ENCODE peak calls at places on chromosomes 12 and 14, in four cellular contexts. J is Calu3, K is foreskin fibroblast, H is nephron progenitor cell. U is an unnamed sample.

GRCh38 chr14:24059841-24060388 is 8.1 kb downstream of the CARMIL3 start:
- DNase-seq in J (no peak), K (no peak), H (no peak), U (no peak)

GRCh38 chr14:101008631-101009336 is 105.3 kb upstream of the RTL1 start:
- DNase-seq in J (no peak), K (peak; percentile 63), H (no peak), U (peak; percentile 62)

GRCh38 chr12:107435520-107435919 is 250.1 kb upstream of the PWP1 start:
- DNase-seq in J (no peak), K (no peak), H (no peak), U (no peak)

GRCh38 chr14:91115986-91116385 is 2.1 kb downstream of the DGLUCY start:
- DNase-seq in J (no peak), K (no peak), H (no peak), U (no peak)

GRCh38 chr12:5442251-5443006 is 10.5 kb downstream of the NTF3 start:
- DNase-seq in J (no peak), K (peak; percentile 38), H (no peak), U (no peak)

GRCh38 chr12:98653866-98654493 is 8.9 kb downstream of the APAF1 start:
- DNase-seq in J (peak; percentile 22), K (peak; percentile 16), H (no peak), U (peak; percentile 38)

GRCh38 chr12:42741771-42742510 is 152.4 kb upstream of the PRICKLE1 start:
- DNase-seq in J (no peak), K (peak; percentile 64), H (no peak), U (peak; percentile 46)

GRCh38 chr14:105070760-105071137 is 5.5 kb upstream of the GPR132 start:
- DNase-seq in J (no peak), K (no peak), H (no peak), U (no peak)

GRCh38 chr12:7959278-7960063 is 23.5 kb upstream of the SLC2A3 start:
- DNase-seq in J (no peak), K (no peak), H (no peak), U (no peak)

GRCh38 chr12:65327207-65328076 is 49.0 kb downstream of the MSRB3 start:
- DNase-seq in J (no peak), K (peak; percentile 68), H (no peak), U (peak; percentile 77)

GRCh38 chr12:76445469-76445868 is 97.3 kb upstream of the BBS10 start:
- DNase-seq in J (no peak), K (no peak), H (no peak), U (no peak)

GRCh38 chr14:56821807-56822615 is 11.7 kb upstream of the OTX2 start:
- DNase-seq in J (peak; percentile 36), K (no peak), H (no peak), U (no peak)

GRCh38 chr14:60488175-60488574 is 2.3 kb upstream of the C14orf39 start:
- DNase-seq in J (no peak), K (no peak), H (no peak), U (no peak)

GRCh38 chr14:92105073-92105844 is 1.1 kb downstream of the ATXN3 start:
- DNase-seq in J (no peak), K (no peak), H (no peak), U (no peak)

GRCh38 chr14:50520947-50521815 is 11.2 kb downstream of the MAP4K5 start:
- DNase-seq in J (peak; percentile 46), K (peak; percentile 74), H (no peak), U (no peak)

GRCh38 chr12:101924647-101925046 is 47.3 kb downstream of the DRAM1 start:
- DNase-seq in J (no peak), K (no peak), H (no peak), U (no peak)

GRCh38 chr12:113479578-113480335 is 8.1 kb upstream of the LHX5 start:
- DNase-seq in J (no peak), K (no peak), H (peak; percentile 98), U (no peak)

GRCh38 chr12:126447346-126447745 is 1382.1 kb downstream of the AACS start:
- DNase-seq in J (no peak), K (no peak), H (no peak), U (no peak)

GRCh38 chr12:53328043-53328435 is 6.6 kb upstream of the AAAS start:
- DNase-seq in J (no peak), K (no peak), H (peak; percentile 33), U (no peak)

GRCh38 chr12:52220456-52220855 is 12.6 kb upstream of the KRT7 start:
- DNase-seq in J (no peak), K (no peak), H (no peak), U (no peak)

GRCh38 chr12:70840966-70841365 is 79.6 kb downstream of the PTPRR start:
- DNase-seq in J (no peak), K (peak; percentile 42), H (no peak), U (no peak)

GRCh38 chr12:115374480-115375187 is 690.7 kb upstream of the TBX3 start:
- DNase-seq in J (no peak), K (no peak), H (no peak), U (no peak)

GRCh38 chr14:106556665-106557289 is 1030.4 kb downstream of the TMEM121 start:
- DNase-seq in J (peak; percentile 81), K (no peak), H (no peak), U (no peak)

GRCh38 chr14:64639340-64639821 is 64.8 kb upstream of the PLEKHG3 start:
- DNase-seq in J (peak; percentile 9), K (no peak), H (no peak), U (no peak)

GRCh38 chr12:56082967-56083366 is 3.0 kb downstream of the ERBB3 start:
- DNase-seq in J (no peak), K (no peak), H (no peak), U (no peak)

GRCh38 chr12:56087220-56087619 is 7.3 kb downstream of the ERBB3 start:
- DNase-seq in J (peak; percentile 39), K (no peak), H (no peak), U (no peak)

GRCh38 chr12:56086608-56087007 is 6.6 kb downstream of the ERBB3 start:
- DNase-seq in J (no peak), K (no peak), H (no peak), U (no peak)

GRCh38 chr12:56086096-56086495 is 6.1 kb downstream of the ERBB3 start:
- DNase-seq in J (peak; percentile 47), K (no peak), H (no peak), U (no peak)

GRCh38 chr12:56084958-56085543 is 5.1 kb downstream of the ERBB3 start:
- DNase-seq in J (peak; percentile 37), K (no peak), H (peak; percentile 24), U (no peak)
- TF ChIP-seq CTCF in J (peak; percentile 46), K (peak; percentile 29), H (no peak), U (peak; percentile 59)

GRCh38 chr12:123801573-123802178 is 39.6 kb downstream of the DNAH10 start:
- DNase-seq in J (no peak), K (peak; percentile 15), H (no peak), U (no peak)
- TF ChIP-seq CTCF in J (peak; percentile 42), K (peak; percentile 37), H (peak; percentile 46), U (no peak)

GRCh38 chr14:32932921-32933622 is 5.6 kb upstream of the NPAS3 start:
- DNase-seq in J (no peak), K (no peak), H (peak; percentile 61), U (no peak)

GRCh38 chr14:32933623-32933942 is 5.1 kb upstream of the NPAS3 start:
- DNase-seq in J (no peak), K (no peak), H (no peak), U (no peak)

GRCh38 chr14:32934891-32935633 is 3.6 kb upstream of the NPAS3 start:
- DNase-seq in J (no peak), K (no peak), H (peak; percentile 26), U (no peak)

GRCh38 chr14:32932302-32932920 is 6.3 kb upstream of the NPAS3 start:
- DNase-seq in J (no peak), K (no peak), H (peak; percentile 13), U (no peak)

DNA sequence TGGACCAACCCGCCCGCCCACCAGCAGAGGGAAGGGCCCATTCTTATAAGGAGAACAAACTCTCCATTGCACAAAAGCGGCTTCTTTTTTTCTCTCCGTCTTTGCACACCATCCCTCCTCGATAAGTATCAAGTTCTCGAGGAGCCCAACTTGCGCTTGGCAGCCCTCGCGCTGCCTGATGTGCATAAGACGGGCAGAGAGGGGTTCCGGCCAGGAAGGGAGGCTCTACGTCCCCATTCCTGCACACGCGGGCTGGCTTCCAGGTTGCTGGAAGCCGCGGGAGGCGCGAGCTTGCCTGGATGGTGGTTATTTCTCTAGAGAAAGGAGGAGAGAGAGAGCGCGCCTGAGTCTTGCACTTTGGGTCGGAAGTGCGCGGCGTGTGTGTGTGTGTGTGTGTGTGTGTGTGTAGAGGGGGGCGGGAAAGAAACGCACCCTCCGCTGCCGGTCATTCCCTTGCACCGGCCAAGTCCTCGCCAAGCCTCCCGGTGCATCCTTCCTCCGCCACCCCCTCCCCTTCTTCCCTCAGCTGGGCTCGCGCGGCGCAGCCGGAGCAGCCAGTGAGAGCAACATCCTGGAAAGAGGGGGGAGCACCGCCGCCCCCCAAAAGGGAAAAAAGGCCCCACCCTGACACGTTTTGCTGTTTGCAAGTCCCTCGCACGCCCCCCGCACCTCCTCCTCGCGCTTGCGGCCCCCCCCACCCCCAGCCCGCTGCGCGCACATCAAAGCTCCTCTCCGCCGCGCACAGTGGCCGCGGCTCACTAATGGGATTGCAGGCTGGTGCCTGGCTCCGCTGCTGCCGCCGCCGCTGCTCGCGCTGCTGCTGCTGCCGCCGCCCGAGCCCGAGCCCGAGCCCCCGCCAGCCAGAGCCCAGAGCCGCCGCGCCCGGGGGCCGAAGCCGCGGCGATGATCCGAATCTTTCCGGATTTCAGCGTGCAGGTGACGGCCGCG is 4.5 kb upstream of the NPAS3 start:
- DNase-seq in J (peak; percentile 12), K (no peak), H (peak; percentile 71), U (no peak)
- TF ChIP-seq CTCF in J (no peak), K (no peak), H (no peak), U (no peak)

GRCh38 chr14:76870146-76870545 is 43.9 kb downstream of the LRRC74A start:
- DNase-seq in J (peak; percentile 46), K (no peak), H (peak; percentile 39), U (no peak)
- TF ChIP-seq CTCF in J (peak; percentile 24), K (no peak), H (peak; percentile 40), U (peak; percentile 40)